ENCODE peak calls at places on chromosomes 4 and X, in seven cellular contexts. T, E, V, M, A, O and S are unnamed samples.

GRCh38 chr4:95193391-95194224 is 355.2 kb downstream of the UNC5C start:
- DNase-seq in V (no peak), O (peak), M (no peak), T (no peak), A (no peak), E (no peak), S (no peak)

GRCh38 chr4:53908661-53909078 is 155.7 kb downstream of the CHIC2 start:
- DNase-seq in M (peak), O (peak), E (peak), V (no peak), T (peak), A (peak), S (peak)

GRCh38 chrX:141760761-141761160 is 62.2 kb upstream of the SPANXD start:
- DNase-seq in T (no peak), M (no peak), O (no peak), V (no peak), A (no peak), E (no peak), S (no peak)

GRCh38 chr4:169625886-169626285 is 5.5 kb downstream of the CLCN3 start:
- DNase-seq in M (no peak), T (no peak), O (no peak), A (no peak), E (peak), V (no peak), S (no peak)

GRCh38 chrX:68183612-68184214 is 249.6 kb downstream of the OPHN1 start:
- DNase-seq in O (peak), V (no peak), A (no peak), E (peak), T (no peak), M (peak), S (no peak)

GRCh38 chr4:141473026-141473540 is 163.3 kb upstream of the IL15 start:
- DNase-seq in V (no peak), E (no peak), O (no peak), M (no peak), A (no peak), T (no peak), S (no peak)

GRCh38 chr4:772776-773175 is 53.2 kb downstream of the CPLX1 start:
- DNase-seq in V (no peak), E (no peak), M (no peak), T (no peak), A (no peak), O (no peak), S (no peak)

GRCh38 chrX:11386001-11386523 is 92.8 kb downstream of the AMELX start:
- DNase-seq in M (no peak), O (no peak), V (no peak), E (no peak), A (no peak), T (no peak), S (no peak)

GRCh38 chr4:73620115-73620792 is at the start of gene RASSF6:
- DNase-seq in M (no peak), V (peak), T (no peak), A (peak), O (no peak), E (peak), S (peak)

GRCh38 chr4:25638221-25638601 is 17.4 kb upstream of the SLC34A2 start:
- DNase-seq in M (no peak), A (no peak), O (no peak), E (no peak), V (no peak), T (no peak), S (no peak)

GRCh38 chrX:45322820-45323219 is 122.1 kb upstream of the DIPK2B start:
- DNase-seq in O (no peak), V (no peak), M (no peak), E (no peak), A (no peak), T (no peak), S (peak)

GRCh38 chr4:11111876-11112275 is 316.8 kb downstream of the HS3ST1 start:
- DNase-seq in V (no peak), A (no peak), O (no peak), E (no peak), T (no peak), M (no peak), S (no peak)

GRCh38 chrX:20112022-20112421 is 4.7 kb downstream of the MAP7D2 start:
- DNase-seq in A (no peak), E (no peak), M (no peak), V (no peak), O (no peak), T (no peak), S (no peak)

GRCh38 chr4:123468479-123469031 is 72.0 kb downstream of the SPRY1 start:
- DNase-seq in E (no peak), T (no peak), O (no peak), M (no peak), V (no peak), A (no peak), S (no peak)
- TF ChIP-seq JUND in E (no peak), T (no peak), O (no peak), M (no peak), V (no peak), A (no peak), S (no peak)

DNA sequence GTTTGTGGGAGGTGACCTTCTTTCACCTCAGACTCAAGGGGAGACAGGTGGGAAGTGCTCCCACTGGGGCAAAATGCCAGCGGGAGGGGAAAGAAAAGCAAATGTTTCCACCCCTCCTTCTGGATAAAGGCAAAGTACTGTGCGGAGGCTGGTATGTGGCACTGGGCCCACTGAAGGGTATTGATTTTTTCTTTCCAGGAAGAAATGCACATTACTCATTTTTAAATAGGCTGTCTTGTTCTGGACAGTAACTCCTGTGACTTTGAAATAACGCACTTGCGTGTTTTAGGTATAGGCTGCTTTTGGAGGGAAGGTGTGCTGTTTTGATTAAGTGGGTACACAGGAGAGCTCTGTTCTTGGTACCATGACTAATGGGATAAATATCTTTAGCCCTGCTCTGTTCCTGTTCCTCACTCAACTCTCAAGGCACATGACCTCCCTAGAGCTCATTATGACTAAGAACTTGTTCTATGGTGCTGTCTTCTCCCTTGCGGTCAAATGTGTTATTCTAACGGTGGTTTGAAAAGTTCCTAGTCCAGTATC is 40.7 kb upstream of the MBTPS2 start:
- DNase-seq in O (no peak), T (no peak), V (no peak), A (peak), E (no peak), M (peak), S (no peak)
- TF ChIP-seq JUND in O (no peak), T (no peak), V (no peak), A (peak), E (no peak), M (no peak), S (no peak)

DNA sequence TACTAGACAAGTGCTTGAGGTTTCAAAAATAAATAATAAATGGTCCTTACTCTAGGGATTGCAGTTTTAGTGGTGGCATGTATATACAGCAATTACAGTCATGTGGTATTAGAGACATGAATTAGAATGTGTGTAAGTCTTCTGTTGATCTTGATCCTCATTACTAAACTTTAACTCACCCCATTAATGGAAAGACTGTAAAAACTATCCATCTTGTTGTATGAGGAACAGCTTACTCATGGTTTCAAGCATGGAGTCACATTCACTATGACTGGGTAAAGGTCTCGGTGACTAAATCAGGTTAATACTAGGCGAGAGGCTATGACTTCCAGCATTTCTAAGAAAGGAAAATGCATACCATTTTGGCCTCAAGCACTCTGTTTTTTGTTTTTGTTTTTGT is 107.0 kb upstream of the HPGD start:
- DNase-seq in M (no peak), A (no peak), E (no peak), T (no peak), O (no peak), V (no peak), S (no peak)
- TF ChIP-seq JUND in M (no peak), A (no peak), E (no peak), T (no peak), O (no peak), V (no peak), S (no peak)

DNA sequence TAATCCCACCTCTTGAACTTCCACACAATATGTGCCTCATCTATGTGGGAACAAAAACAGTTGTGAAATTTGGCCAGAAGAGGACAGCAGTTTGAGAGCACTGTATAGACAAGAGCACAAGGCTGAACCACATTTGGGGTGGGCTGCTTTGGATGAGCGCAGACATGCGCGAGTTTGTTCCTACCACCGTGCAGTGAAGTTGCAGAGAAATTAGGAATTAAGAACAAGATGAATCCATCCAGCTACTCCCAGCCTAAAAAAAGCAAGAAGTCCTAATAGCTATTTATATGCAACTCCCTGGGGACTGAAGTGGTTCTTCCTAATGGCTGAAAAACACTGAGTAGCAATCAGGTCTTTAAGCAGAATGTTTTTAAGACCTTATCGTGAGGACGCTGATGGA is 1.0 kb downstream of the GAB3 start:
- DNase-seq in V (no peak), T (no peak), M (no peak), O (no peak), A (no peak), E (no peak), S (no peak)
- TF ChIP-seq JUND in V (no peak), T (no peak), M (no peak), O (no peak), A (no peak), E (no peak), S (no peak)

GRCh38 chr4:128916832-128917231 is 107.3 kb downstream of the JADE1 start:
- DNase-seq in T (peak), M (no peak), V (no peak), E (no peak), O (no peak), A (no peak), S (no peak)
- TF ChIP-seq JUND in T (no peak), M (no peak), V (no peak), E (no peak), O (no peak), A (no peak), S (no peak)

GRCh38 chr4:21946858-21947257 is 1.7 kb downstream of the KCNIP4 start:
- DNase-seq in E (no peak), O (no peak), A (no peak), V (no peak), M (no peak), T (no peak), S (no peak)
- TF ChIP-seq JUND in E (no peak), O (no peak), A (no peak), V (no peak), M (no peak), T (no peak), S (no peak)

DNA sequence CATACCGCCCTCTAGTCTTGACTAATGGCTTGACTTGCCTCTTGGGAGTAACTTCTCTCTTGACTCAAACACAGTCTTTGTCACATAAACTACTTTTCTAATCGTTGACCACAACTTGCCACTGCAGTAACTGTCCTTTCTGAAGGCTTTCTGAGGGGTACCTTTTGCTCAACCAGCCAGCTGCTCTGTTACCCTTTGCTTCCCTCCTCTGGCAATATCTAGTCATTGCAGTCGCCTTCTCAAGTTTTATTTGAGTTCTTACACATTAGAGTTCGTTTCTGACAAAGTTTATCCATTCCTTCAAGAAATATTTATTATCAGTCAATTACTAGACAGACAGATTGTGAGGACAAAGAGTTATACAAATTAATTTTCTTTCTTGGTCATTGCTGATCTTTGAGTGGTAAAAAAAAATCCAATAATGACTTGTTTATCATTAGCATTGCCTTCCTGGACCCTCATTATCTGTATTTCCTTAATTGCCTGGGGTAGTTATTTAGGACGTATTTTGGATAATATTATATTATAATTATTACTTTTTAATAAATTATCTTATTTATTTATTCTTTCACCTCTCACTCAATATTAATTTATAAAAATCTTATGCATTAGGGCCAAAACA is 506.8 kb upstream of the PCDH10 start:
- DNase-seq in M (peak), T (peak), E (peak), A (peak), V (peak), O (peak), S (peak)
- TF ChIP-seq JUND in M (no peak), T (no peak), E (no peak), A (no peak), V (no peak), O (no peak), S (no peak)

GRCh38 chr4:165508372-165509120 is 129.7 kb downstream of the CPE start:
- DNase-seq in M (peak), T (no peak), O (no peak), V (no peak), A (no peak), E (no peak), S (no peak)

GRCh38 chr4:165506780-165507305 is 128.0 kb downstream of the CPE start:
- DNase-seq in A (no peak), M (no peak), V (no peak), O (no peak), E (no peak), T (no peak), S (no peak)

GRCh38 chr4:165502919-165503907 is 124.4 kb downstream of the CPE start:
- DNase-seq in E (no peak), M (peak), O (no peak), T (no peak), V (no peak), A (peak), S (no peak)

GRCh38 chr4:165507381-165507780 is 128.6 kb downstream of the CPE start:
- DNase-seq in A (no peak), M (no peak), E (no peak), V (no peak), T (no peak), O (no peak), S (no peak)

DNA sequence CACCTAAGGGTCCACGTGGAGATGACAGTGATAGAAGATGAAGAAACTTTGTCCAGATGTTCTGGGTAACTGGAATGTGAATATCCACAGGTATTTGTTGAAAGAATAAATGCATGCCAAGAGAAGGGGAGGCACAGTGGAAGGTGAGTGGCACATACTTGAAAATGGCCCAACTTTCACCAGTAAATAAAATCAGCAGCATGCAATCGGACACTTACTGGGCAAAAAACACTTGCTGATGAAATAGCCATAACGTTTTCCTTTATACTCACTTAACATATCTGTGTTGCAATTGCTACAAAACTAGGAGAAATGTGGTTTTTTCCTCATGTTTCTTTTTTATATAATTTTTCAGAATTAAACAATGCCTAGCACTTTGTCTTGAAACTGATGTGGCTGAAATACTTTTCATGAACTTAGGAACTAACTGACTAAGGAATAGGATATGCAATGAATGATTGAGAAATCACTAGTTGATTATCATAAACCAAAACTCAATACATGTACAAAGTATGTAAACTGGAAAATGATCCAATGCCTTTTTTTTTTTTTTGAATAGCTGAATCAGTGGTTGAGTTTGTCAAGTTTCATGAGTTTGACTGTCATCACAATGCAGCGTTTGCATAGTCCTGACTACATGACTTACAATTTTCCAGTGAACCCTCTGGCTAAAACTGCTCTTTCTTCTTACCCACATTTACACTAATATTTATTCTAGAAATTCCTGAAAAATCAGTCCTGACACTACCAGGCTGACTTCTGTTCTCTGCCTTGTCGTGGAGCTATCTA is 127.4 kb downstream of the CPE start:
- DNase-seq in M (peak), E (no peak), O (no peak), A (no peak), V (no peak), T (no peak), S (no peak)
- TF ChIP-seq JUND in M (no peak), E (no peak), O (no peak), A (no peak), V (no peak), T (no peak), S (no peak)

DNA sequence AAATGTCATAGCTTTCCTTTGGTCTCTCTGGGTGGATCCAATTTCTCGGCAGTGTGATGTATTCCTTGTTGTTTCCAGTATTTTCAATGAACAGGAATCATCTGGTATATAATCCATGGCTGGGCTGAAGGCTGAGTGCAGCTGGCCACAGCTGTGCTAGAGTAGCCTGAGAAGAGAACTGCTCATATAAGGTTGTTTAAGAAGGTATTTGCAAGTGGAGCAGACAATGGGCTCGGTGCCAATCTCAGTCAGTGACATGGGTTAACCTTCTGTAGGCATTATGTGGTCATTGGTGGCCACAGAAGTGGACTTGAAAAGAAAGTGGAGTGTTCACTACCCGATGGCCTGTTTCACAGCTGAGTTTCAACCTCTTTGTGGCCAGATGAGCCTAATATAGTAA is 390.4 kb downstream of the SPRY1 start:
- DNase-seq in E (no peak), M (no peak), A (no peak), T (no peak), V (no peak), O (no peak), S (peak)
- TF ChIP-seq JUND in E (no peak), M (no peak), A (no peak), T (no peak), V (no peak), O (no peak), S (no peak)

GRCh38 chr4:104964387-104965175 is 182.1 kb upstream of the TET2 start:
- DNase-seq in T (no peak), E (no peak), O (no peak), M (no peak), V (no peak), A (no peak), S (no peak)
- TF ChIP-seq JUND in T (no peak), E (no peak), O (no peak), M (no peak), V (no peak), A (no peak), S (no peak)